ENCODE peak calls at places on chromosomes 6 and 20, in nine cellular contexts. M is body of pancreas, E is AG09309, U is IMR-90, D is left ventricle myocardium inferior, X is choroid plexus epithelial cell, R is A549, P is adrenal gland, B is MM.1S. S is an unnamed sample.

GRCh38 chr6:137866200-137866913 is 702 bp upstream of the TNFAIP3 start:
- DNase-seq in D (no peak), X (no peak), R (no peak), P (peak; percentile 30), E (no peak), M (no peak), B (no peak), U (no peak), S (no peak)

GRCh38 chr6:105398859-105399258 is 4.0 kb downstream of the PREP start:
- DNase-seq in P (no peak), X (no peak), M (no peak), R (no peak), U (no peak), D (no peak), B (no peak), E (no peak), S (no peak)

GRCh38 chr6:159104931-159105330 is 60.1 kb upstream of the TAGAP start:
- DNase-seq in R (no peak), B (no peak), U (no peak), E (no peak), M (no peak), X (no peak), D (no peak), P (no peak), S (no peak)

GRCh38 chr6:160733045-160733646 is 31.1 kb downstream of the PLG start:
- DNase-seq in U (peak; percentile 13), E (peak; percentile 23), D (no peak), R (peak; percentile 47), P (peak; percentile 57), M (peak; percentile 56), B (peak; percentile 23), X (peak; percentile 62), S (no peak)

GRCh38 chr6:132750455-132751248 is 7.1 kb downstream of the VNN2 start:
- DNase-seq in P (no peak), M (no peak), D (no peak), U (no peak), B (no peak), R (no peak), X (no peak), E (no peak), S (no peak)

GRCh38 chr6:125099211-125100017 is 54.2 kb upstream of the TPD52L1 start:
- DNase-seq in E (no peak), X (peak; percentile 54), U (peak; percentile 50), B (peak; percentile 19), P (peak; percentile 67), R (peak; percentile 85), D (peak; percentile 64), M (peak; percentile 37), S (no peak)

GRCh38 chr20:42125426-42125825 is 507.2 kb upstream of the CHD6 start:
- DNase-seq in E (no peak), M (no peak), U (no peak), B (peak; percentile 75), P (no peak), X (no peak), R (no peak), D (no peak), S (no peak)

GRCh38 chr20:56429496-56429895 is 17.4 kb downstream of the CASS4 start:
- DNase-seq in E (peak; percentile 52), X (peak; percentile 68), D (no peak), R (no peak), B (no peak), M (no peak), U (peak; percentile 94), P (no peak), S (no peak)

GRCh38 chr6:16704706-16705402 is 56.4 kb downstream of the ATXN1 start:
- DNase-seq in M (no peak), P (no peak), B (no peak), D (no peak), E (no peak), U (peak; percentile 79), R (no peak), X (peak; percentile 65), S (no peak)

GRCh38 chr6:100166991-100167390 is 173.0 kb upstream of the MCHR2 start:
- DNase-seq in M (no peak), X (no peak), R (no peak), B (no peak), D (no peak), U (no peak), P (no peak), E (no peak), S (no peak)

GRCh38 chr20:39070484-39071231 is 108.5 kb downstream of the DHX35 start:
- DNase-seq in D (no peak), E (peak; percentile 46), P (peak; percentile 59), U (peak; percentile 56), M (no peak), B (no peak), R (no peak), X (peak; percentile 53), S (no peak)

GRCh38 chr20:9323622-9324021 is 190.8 kb upstream of the LAMP5 start:
- DNase-seq in M (no peak), B (no peak), R (peak; percentile 30), E (no peak), P (no peak), D (no peak), U (no peak), X (peak; percentile 41), S (no peak)

DNA sequence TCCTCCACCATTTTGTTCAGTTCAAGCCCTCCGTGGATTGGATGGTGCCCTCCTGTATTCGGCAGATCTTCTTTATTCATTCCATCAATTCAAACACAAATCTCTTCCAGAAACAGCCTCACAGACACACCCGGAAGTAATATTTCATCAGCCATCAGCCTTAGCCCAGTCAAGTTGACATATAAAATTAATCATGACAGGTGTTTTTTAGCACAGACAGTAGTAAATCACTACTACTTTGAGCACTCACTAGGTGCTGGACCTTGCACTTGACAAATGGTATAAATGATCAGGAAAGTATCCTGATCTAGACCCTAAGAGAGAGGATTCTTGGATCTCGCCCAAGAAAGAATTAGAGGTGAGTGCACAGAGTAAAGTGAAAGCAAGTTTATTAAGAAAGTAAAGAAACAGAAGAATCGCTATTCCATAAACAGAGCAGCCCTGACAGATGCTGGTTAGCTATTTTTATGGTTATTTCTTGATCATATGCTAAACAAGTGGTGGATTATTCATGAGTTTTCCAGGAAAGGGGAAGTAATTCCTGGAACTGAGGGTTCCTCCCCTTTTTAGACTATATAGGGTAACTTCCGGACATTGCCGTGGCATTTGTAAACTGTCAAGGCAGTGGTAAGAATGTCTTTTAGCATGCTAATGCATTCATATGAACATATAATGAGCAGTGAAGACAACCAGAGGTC is 194.6 kb upstream of the LAMP5 start:
- DNase-seq in R (no peak), D (no peak), X (no peak), B (no peak), M (no peak), P (no peak), E (no peak), U (no peak), S (no peak)
- H3K4me3 ChIP-seq in R (no peak overlapping the region), D (peak overlapping the region; percentile 24), X (no peak overlapping the region), B (no peak overlapping the region), M (no peak overlapping the region), P (no peak overlapping the region), E (no peak overlapping the region), U (no peak overlapping the region), S (no peak overlapping the region)

GRCh38 chr20:40892642-40893041 is 136.0 kb upstream of the TOP1 start:
- DNase-seq in X (no peak), B (no peak), E (no peak), R (no peak), P (no peak), D (no peak), U (no peak), M (no peak), S (no peak)
- TF ChIP-seq CTCF in X (peak; percentile 12), B (no peak), E (no peak), R (no peak), P (no peak), D (no peak), U (no peak), M (no peak), S (no peak)

GRCh38 chr20:44807051-44807683 is 3.2 kb downstream of the RIMS4 start:
- DNase-seq in U (no peak), D (no peak), E (no peak), B (no peak), R (no peak), M (no peak), P (no peak), X (no peak), S (no peak)
- H3K4me3 ChIP-seq in U (no peak overlapping the region), D (no peak overlapping the region), E (no peak overlapping the region), B (no peak overlapping the region), R (no peak overlapping the region), M (no peak overlapping the region), P (no peak overlapping the region), X (no peak overlapping the region), S (no peak overlapping the region)

GRCh38 chr6:13398421-13398994 is 70.2 kb upstream of the TBC1D7 start:
- DNase-seq in R (no peak), B (no peak), M (no peak), E (no peak), D (no peak), X (no peak), P (no peak), U (no peak), S (no peak)
- TF ChIP-seq CTCF in R (no peak), B (no peak), M (no peak), E (no peak), D (no peak), X (no peak), P (no peak), U (no peak), S (no peak)

DNA sequence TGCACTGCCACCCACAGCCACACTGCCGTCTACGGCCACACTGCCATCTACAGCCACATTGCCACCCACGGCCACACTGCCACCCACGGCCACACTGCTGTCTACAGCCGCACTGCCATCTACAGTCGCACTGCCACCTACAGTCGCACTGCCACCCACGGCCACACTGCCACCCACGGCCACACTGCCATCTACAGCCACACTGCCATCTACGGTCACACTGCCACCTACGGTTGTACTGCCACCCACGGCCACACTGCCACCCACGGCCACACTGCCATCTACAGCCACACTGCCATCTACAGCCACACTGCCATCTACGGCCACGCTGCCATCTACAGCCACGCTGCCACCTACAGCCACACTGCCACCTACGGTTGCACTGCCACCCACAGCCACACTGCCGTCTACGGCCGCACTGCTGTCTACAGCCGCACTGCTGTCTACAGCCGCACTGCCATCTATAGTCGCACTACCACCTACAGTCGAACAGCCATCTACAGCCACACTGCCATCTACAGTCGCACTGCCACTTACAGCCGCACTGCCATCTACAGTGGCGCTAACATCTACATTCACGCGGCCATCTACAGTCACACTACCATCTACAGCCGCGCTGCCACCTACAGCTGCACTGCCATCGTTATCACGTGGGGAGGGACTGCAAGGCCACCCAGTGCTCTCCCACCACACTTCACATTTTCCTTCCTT is 154.6 kb upstream of the AFDN start:
- DNase-seq in M (no peak), U (no peak), E (no peak), X (no peak), B (no peak), R (no peak), D (no peak), P (no peak), S (no peak)
- H3K4me3 ChIP-seq in M (no peak overlapping the region), U (no peak overlapping the region), E (no peak overlapping the region), X (no peak overlapping the region), B (no peak overlapping the region), R (no peak overlapping the region), D (no peak overlapping the region), P (no peak overlapping the region), S (no peak overlapping the region)

GRCh38 chr6:150600302-150601017 is 775 bp downstream of the PLEKHG1 start:
- DNase-seq in D (peak; percentile 47), P (peak; percentile 60), U (peak; percentile 26), E (peak; percentile 3), X (peak; percentile 62), R (peak; percentile 63), M (peak; percentile 67), B (peak; percentile 67), S (peak; percentile 50)
- TF ChIP-seq CTCF in D (peak; percentile 68), P (peak; percentile 5), U (no peak), E (peak; percentile 49), X (peak; percentile 50), R (no peak), M (peak; percentile 40), B (peak; percentile 36), S (peak; percentile 64)